ENCODE peak calls at places on chromosomes 11 and 22, in six cellular contexts. One of them, this sample, is unnamed.

GRCh38 chr22:31615940-31616314 is 46.1 kb downstream of the PISD start:
- DNase-seq in kidney glomerular epithelial cell: no peak
- DNase-seq in gastrocnemius medialis: no peak
- DNase-seq in CD14-positive monocyte: no peak
- DNase-seq in NB4: peak
- DNase-seq in RPMI7951: no peak
- DNase-seq in this sample: no peak

GRCh38 chr22:36881504-36882245 is 20.9 kb downstream of the NCF4 start:
- DNase-seq in kidney glomerular epithelial cell: no peak
- DNase-seq in gastrocnemius medialis: no peak
- DNase-seq in CD14-positive monocyte: no peak
- DNase-seq in NB4: peak
- DNase-seq in RPMI7951: no peak
- DNase-seq in this sample: peak

GRCh38 chr11:47414685-47415070 is 6.3 kb downstream of the SLC39A13 start:
- DNase-seq in kidney glomerular epithelial cell: no peak
- DNase-seq in gastrocnemius medialis: no peak
- DNase-seq in CD14-positive monocyte: no peak
- DNase-seq in NB4: no peak
- DNase-seq in RPMI7951: no peak
- DNase-seq in this sample: no peak

GRCh38 chr11:46055371-46055770 is 65.9 kb downstream of the PHF21A start:
- DNase-seq in kidney glomerular epithelial cell: no peak
- DNase-seq in gastrocnemius medialis: no peak
- DNase-seq in CD14-positive monocyte: no peak
- DNase-seq in NB4: no peak
- DNase-seq in RPMI7951: peak
- DNase-seq in this sample: no peak

GRCh38 chr11:115645631-115646271 is 141.5 kb upstream of the CADM1 start:
- DNase-seq in kidney glomerular epithelial cell: no peak
- DNase-seq in gastrocnemius medialis: no peak
- DNase-seq in CD14-positive monocyte: no peak
- DNase-seq in NB4: no peak
- DNase-seq in RPMI7951: no peak
- DNase-seq in this sample: no peak

GRCh38 chr11:93225642-93226041 is 27.9 kb upstream of the SLC36A4 start:
- DNase-seq in kidney glomerular epithelial cell: no peak
- DNase-seq in gastrocnemius medialis: no peak
- DNase-seq in CD14-positive monocyte: no peak
- DNase-seq in NB4: peak
- DNase-seq in RPMI7951: peak
- DNase-seq in this sample: peak

GRCh38 chr11:68214173-68215086 is 1.3 kb upstream of the KMT5B start:
- DNase-seq in kidney glomerular epithelial cell: no peak
- DNase-seq in gastrocnemius medialis: no peak
- DNase-seq in CD14-positive monocyte: no peak
- DNase-seq in NB4: no peak
- DNase-seq in RPMI7951: no peak
- DNase-seq in this sample: no peak

GRCh38 chr11:30016588-30017363 is at the start of gene KCNA4:
- DNase-seq in kidney glomerular epithelial cell: no peak
- DNase-seq in gastrocnemius medialis: no peak
- DNase-seq in CD14-positive monocyte: no peak
- DNase-seq in NB4: no peak
- DNase-seq in RPMI7951: no peak
- DNase-seq in this sample: no peak

GRCh38 chr11:44619931-44620725 is 54.7 kb downstream of the CD82 start:
- DNase-seq in kidney glomerular epithelial cell: no peak
- DNase-seq in gastrocnemius medialis: no peak
- DNase-seq in CD14-positive monocyte: peak
- DNase-seq in NB4: no peak
- DNase-seq in RPMI7951: no peak
- DNase-seq in this sample: no peak

This sample was measured in CD4-positive, CD25-positive, alpha-beta regulatory T cell.